ENCODE peak calls at places on chromosomes 12 and 14, in seven cellular contexts. B is right lobe of liver; F is esophagus squamous epithelium; S is CD8-positive, alpha-beta T cell; P is PC-9; W is psoas muscle; L is WERI-Rb-1. V is an unnamed sample.

GRCh38 chr12:53044896-53045571 is 4.8 kb upstream of the TNS2 start:
- DNase-seq in L (no peak), B (no peak), P (no peak), S (no peak), W (peak), F (no peak), V (no peak)

GRCh38 chr12:52975204-52975603 is 26.3 kb downstream of the KRT18 start:
- DNase-seq in S (no peak), B (no peak), L (no peak), F (no peak), W (no peak), P (no peak), V (no peak)

GRCh38 chr12:24560192-24560591 is 388.7 kb downstream of the BCAT1 start:
- DNase-seq in W (no peak), P (no peak), B (no peak), S (no peak), L (no peak), F (no peak), V (no peak)

GRCh38 chr12:90055071-90055470 is 346.4 kb upstream of the ATP2B1 start:
- DNase-seq in F (no peak), L (no peak), B (no peak), S (no peak), W (no peak), P (no peak), V (no peak)

GRCh38 chr14:85250369-85250768 is 279.6 kb upstream of the FLRT2 start:
- DNase-seq in B (no peak), S (no peak), F (no peak), P (peak), W (no peak), L (peak), V (peak)

GRCh38 chr12:64672925-64673409 is 62.7 kb downstream of the RASSF3 start:
- DNase-seq in W (peak), L (no peak), P (peak), F (no peak), B (peak), S (peak), V (peak)

GRCh38 chr14:50846171-50846880 is 15.4 kb upstream of the NIN start:
- DNase-seq in P (no peak), W (no peak), B (no peak), S (no peak), L (no peak), F (no peak), V (no peak)

GRCh38 chr14:69232388-69232787 is 27.6 kb upstream of the GALNT16 start:
- DNase-seq in P (no peak), L (no peak), S (no peak), F (no peak), B (no peak), W (no peak), V (no peak)

GRCh38 chr14:77037886-77038511 is 9.5 kb upstream of the IRF2BPL start:
- DNase-seq in S (peak), B (peak), L (no peak), W (no peak), F (no peak), P (no peak), V (no peak)

GRCh38 chr14:71204231-71204630 is 297.0 kb downstream of the PCNX1 start:
- DNase-seq in P (no peak), S (no peak), F (no peak), W (no peak), L (no peak), B (no peak), V (no peak)

GRCh38 chr14:76550534-76550933 is 174.6 kb downstream of the ESRRB start:
- DNase-seq in W (no peak), L (no peak), F (no peak), P (no peak), S (no peak), B (no peak), V (no peak)

GRCh38 chr14:44463386-44464004 is 43.6 kb downstream of the FSCB start:
- DNase-seq in S (no peak), L (no peak), P (no peak), W (no peak), F (no peak), B (no peak), V (no peak)

DNA sequence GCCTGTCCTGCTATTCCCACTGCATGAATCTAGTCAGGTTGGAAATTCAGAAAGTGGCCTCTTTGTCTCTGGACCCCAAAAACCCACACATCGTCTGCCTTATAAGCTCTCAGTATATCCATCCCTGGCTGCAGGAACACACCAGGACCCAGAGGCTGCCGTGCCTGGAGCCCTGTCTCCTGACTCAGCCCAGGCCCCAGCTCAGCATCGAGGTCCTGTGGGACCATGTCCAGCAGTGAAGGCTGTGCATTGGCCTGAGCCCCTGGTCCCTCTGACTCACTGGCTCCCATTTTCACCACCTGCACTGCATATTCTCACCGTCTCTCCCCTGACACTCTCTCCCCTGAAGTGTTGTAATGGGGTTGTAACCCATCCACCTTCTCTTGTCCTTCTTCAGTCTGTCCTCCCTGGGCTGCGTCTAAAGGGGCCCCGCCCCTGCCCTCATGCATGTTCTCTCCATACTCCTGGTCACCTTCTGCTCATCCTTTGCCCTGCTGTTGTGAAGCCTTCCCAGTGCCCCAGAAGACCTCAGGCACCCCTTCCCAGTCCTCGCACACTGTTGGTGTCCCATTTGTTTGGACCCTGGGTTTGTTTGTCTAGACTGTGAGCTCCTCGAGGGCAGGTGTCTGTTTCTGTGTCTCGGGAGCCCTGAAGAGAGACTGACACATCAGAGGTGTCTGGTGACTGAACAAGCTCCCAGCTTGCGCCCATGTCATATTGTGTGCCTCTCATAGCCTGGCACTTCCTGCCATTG is 43.8 kb downstream of the EVL start:
- DNase-seq in W (no peak), P (no peak), B (no peak), F (no peak), L (no peak), S (no peak), V (no peak)
- H3K27ac ChIP-seq in W (no peak), P (no peak), B (no peak), F (peak), L (no peak), S (no peak), V (no peak)

DNA sequence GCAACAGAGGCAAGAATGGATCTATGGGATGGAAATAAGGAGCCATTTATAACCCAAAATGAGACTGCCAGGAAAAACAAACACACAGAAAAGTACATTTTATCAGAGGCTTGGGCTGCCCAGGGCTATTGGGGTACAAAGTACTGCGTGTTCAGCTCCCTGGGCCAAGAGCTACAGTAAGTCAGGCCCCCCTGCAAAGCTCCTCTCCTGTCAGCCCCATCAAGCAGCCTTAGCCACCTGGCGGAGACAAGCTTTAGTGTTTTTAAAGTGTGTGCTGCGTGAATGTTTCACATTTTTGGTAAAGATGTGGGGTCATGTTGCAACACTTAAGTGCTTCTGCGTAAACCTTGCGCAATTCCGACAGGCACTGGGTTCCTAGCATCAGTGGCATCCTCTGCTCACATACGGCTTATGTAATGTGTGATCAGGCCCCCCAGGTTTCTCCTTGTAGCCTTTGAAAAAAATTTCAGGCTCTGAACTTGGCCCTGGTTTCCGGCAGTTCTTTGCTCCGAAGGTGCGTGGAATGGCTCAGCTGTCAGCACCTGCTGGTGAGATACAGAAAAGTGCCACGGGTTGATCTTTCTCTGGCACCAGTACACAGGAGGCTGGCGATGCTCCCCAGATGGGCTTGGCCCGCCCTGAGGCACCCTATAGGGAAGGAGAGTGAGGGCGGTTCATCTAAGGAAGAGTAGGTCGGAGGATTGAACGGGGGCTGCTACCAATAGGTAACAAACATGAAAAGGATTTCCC is 198.7 kb upstream of the EEA1 start:
- DNase-seq in L (no peak), B (peak), F (no peak), P (no peak), S (no peak), W (peak), V (peak)
- H3K4me3 ChIP-seq in L (no peak), B (no peak), F (no peak), P (no peak), S (no peak), W (peak), V (no peak)

DNA sequence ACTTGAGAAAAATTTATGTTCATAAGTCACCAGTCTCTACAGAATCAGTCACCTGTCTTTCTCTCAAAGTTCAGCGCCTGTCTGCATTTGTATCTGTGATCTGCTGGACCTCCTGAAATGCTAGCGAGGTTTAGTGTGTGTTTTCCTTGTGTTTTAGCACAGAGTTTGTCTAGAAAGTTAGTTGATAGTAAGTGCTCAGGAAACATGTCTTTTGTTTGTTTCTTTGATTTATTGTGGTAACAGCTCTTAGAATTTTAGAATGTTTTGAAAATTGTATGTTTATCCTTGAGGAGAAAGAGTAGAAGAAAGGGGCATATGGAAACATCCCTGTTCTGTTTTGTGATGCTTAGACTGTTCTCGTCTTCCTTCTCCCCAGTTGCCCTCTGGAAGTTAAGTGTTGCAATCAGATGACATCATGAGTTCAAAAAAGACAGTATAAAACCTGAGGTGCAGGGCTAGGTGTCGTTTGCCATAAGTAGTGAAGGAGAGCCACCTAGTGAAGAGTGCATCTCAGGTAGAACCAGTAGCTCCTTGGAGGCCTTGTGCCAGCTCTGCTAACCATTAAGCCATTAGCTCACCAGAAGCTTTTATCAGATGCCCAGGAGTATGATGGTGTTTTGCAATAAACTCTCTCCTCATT is 44.8 kb downstream of the FBXW8 start:
- DNase-seq in P (peak), B (no peak), L (peak), W (no peak), S (peak), F (no peak), V (peak)
- H3K27ac ChIP-seq in P (no peak), B (no peak), L (no peak), W (peak), S (no peak), F (no peak), V (no peak)

GRCh38 chr12:48003226-48004038 is 844 bp downstream of the COL2A1 start:
- DNase-seq in P (no peak), S (no peak), F (no peak), L (no peak), B (no peak), W (no peak), V (no peak)

GRCh38 chr12:48004941-48005749 is 869 bp upstream of the COL2A1 start:
- DNase-seq in S (no peak), P (no peak), W (no peak), B (no peak), F (no peak), L (no peak), V (no peak)

GRCh38 chr12:48005750-48006021 is 1.4 kb upstream of the COL2A1 start:
- DNase-seq in P (no peak), W (no peak), B (no peak), S (no peak), L (no peak), F (no peak), V (no peak)

GRCh38 chr12:48002773-48003218 is 1.5 kb downstream of the COL2A1 start:
- DNase-seq in W (peak), S (no peak), B (peak), F (no peak), L (peak), P (no peak), V (no peak)

GRCh38 chr12:48004039-48004940 is at the start of gene COL2A1:
- DNase-seq in L (no peak), F (no peak), S (no peak), W (peak), B (peak), P (no peak), V (no peak)
- H3K4me3 ChIP-seq in L (peak), F (peak), S (peak), W (peak), B (no peak), P (no peak), V (peak)

GRCh38 chr12:66065623-66066022 is 64.9 kb downstream of the LLPH start:
- DNase-seq in B (no peak), L (no peak), S (no peak), F (no peak), P (no peak), W (no peak), V (no peak)
- H3K27ac ChIP-seq in B (no peak), L (no peak), S (no peak), F (no peak), P (no peak), W (no peak), V (no peak)

DNA sequence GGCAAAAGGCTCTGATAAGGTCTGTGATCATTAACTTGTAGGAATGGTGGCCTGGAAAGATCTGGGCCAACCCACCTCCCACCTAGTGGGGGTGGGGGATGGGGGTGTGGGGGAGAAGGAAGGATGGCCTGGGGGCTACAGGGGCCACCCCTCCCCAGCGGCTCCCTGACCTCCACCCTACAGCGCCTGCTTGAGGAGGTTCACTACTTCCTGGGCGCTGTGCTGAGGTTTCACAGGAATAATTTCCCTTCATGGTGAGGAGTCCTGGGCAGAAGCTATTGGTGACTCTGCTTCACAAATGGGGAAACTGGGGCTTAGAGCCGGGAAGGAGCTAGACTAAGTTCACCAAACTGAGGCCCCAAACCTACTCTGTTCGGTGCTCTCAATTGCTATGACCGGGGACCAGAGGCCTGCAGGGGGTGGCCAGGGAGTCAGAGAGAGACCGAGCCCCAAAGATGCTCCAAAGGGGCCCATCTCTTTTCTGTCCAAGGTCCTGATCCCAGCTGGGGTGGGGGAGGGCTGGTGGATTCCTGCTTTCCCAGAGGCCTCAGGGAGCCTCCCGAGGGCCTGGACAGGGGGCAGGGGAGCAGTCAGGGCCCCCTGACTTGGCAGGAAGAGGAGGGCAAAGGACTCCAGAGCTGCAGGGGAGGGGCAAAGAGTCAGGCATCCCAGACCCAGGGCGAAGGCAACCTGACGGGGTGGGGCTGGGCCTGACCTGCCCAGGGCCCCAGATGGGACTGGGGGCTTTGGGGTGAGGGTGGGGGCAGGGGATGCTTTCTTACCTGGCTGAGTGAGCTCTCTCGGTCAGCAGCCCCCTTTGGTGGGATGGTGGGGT is 1.7 kb downstream of the HNF1A start:
- DNase-seq in L (no peak), S (no peak), P (no peak), B (peak), F (no peak), W (no peak), V (peak)
- H3K4me3 ChIP-seq in L (no peak), S (no peak), P (no peak), B (peak), F (no peak), W (no peak), V (peak)

DNA sequence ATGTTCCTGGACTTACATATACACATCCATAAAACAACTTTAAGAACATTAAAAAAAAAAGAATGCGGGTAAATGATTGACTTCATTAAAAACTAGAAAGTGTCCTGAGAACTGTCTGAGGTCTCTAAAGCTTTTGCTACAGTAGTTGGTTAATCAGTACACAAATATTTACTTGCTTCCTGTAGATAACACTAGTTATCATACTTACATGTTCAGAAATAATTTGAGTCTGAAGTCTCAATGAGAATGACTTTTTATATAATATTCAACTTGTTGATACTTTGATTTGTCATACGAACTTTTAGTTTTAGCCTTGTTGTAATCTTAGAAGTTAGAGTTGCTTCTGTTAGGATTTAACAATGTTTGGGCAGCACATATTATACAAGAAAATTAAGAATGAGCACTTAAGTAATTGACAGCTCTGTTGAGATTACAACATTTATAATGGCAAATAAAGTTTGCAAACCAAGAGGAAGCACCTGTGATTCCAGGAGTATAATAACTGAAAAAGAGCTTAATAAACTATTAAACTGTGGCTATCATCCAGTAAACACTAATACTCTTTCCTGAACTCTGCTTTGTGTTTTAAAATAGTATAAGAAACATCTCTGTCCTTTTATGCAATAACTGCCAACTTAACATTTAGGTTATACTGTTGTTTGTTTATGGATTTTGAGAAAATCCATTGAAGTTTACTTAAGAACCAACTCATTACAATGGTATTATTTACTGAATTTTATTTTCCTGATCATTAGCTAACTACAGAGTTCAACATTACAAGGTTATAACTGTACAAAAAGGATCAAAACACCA is 131.7 kb downstream of the MIPOL1 start:
- DNase-seq in W (no peak), L (no peak), B (no peak), S (no peak), P (no peak), F (no peak), V (peak)
- H3K27ac ChIP-seq in W (no peak), L (no peak), B (no peak), S (no peak), P (no peak), F (no peak), V (no peak)

GRCh38 chr12:121209221-121209620 is 708 bp upstream of the P2RX4 start:
- DNase-seq in W (no peak), F (no peak), P (no peak), B (no peak), L (no peak), S (no peak), V (no peak)
- H3K4me3 ChIP-seq in W (peak), F (peak), P (peak), B (peak), L (no peak), S (peak), V (no peak)

GRCh38 chr14:74932401-74932901 is 9.4 kb upstream of the RPS6KL1 start:
- DNase-seq in S (no peak), P (no peak), B (no peak), F (no peak), L (no peak), W (peak), V (no peak)
- H3K27ac ChIP-seq in S (no peak), P (no peak), B (no peak), F (peak), L (no peak), W (peak), V (peak)

GRCh38 chr12:62934799-62935674 is at the start of gene PPM1H:
- DNase-seq in S (peak), F (no peak), W (peak), L (peak), B (peak), P (peak), V (peak)

GRCh38 chr12:62933871-62934798 is 815 bp downstream of the PPM1H start:
- DNase-seq in P (peak), S (no peak), F (no peak), B (peak), W (peak), L (peak), V (peak)

GRCh38 chr12:62931481-62931880 is 3.5 kb downstream of the PPM1H start:
- DNase-seq in L (no peak), S (no peak), F (no peak), W (no peak), P (no peak), B (no peak), V (no peak)

GRCh38 chr12:62930546-62931425 is 4.2 kb downstream of the PPM1H start:
- DNase-seq in L (no peak), W (no peak), P (no peak), S (no peak), B (no peak), F (no peak), V (no peak)

DNA sequence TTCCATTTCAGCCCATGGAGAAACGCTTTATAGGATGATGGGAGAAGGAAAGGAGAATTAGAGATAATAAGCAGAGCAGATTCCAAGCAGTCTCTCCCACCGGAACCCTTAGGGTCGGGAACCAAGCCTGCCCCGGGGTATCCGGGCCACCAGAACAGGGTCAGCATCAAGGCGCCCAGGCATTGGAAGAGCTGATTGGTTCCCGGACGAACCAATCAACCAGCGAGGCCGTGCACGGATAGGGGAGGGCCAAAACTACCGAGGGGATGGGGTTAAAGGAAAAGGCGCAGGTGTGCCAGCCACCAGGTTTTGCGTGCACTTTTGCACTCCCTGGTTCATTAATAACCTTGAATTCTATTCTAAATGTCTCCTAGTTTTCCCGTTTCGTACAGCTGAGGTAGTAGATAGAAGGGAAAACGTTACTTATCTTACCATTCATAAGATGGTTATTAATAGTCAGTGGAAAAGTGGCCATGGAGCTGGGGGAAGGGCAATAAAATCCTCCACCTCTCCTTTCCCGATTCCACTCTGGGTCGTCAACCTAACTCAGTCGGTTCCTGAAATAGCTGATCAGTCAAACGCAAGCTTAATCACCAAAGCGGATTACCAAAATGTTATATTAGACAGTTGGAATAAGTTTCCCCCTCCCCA is 1.6 kb downstream of the PPM1H start:
- DNase-seq in L (peak), B (peak), S (no peak), F (no peak), P (no peak), W (no peak), V (peak)
- H3K4me3 ChIP-seq in L (peak), B (peak), S (no peak), F (peak), P (peak), W (peak), V (peak)

V was measured in small intestine.